ENCODE peak calls at places on chromosome X, in ten cellular contexts. T, K, R, H, Q, X, C, M, E and A are unnamed samples.

GRCh38 chrX:57669961-57670360 is 10.1 kb downstream of the NLRP2B start:
- DNase-seq in M (no peak), R (no peak), H (no peak), Q (no peak), X (no peak), K (no peak), T (no peak), E (no peak), C (no peak), A (no peak)

GRCh38 chrX:19775830-19776498 is 111.4 kb downstream of the SH3KBP1 start:
- DNase-seq in R (no peak), Q (peak; percentile 24), C (no peak), X (no peak), K (no peak), H (peak; percentile 23), E (no peak), T (no peak), M (no peak), A (no peak)

GRCh38 chrX:137194164-137194563 is 160.4 kb upstream of the GPR101 start:
- DNase-seq in C (no peak), T (peak; percentile 36), R (peak; percentile 42), K (peak; percentile 35), Q (peak; percentile 74), M (peak; percentile 64), X (peak; percentile 13), E (peak; percentile 26), H (no peak), A (no peak)

GRCh38 chrX:13473666-13474516 is 95.5 kb upstream of the EGFL6 start:
- DNase-seq in M (no peak), H (no peak), C (peak; percentile 34), E (no peak), Q (no peak), K (peak; percentile 2), T (no peak), R (no peak), X (no peak), A (no peak)

GRCh38 chrX:132090370-132091152 is 37.3 kb downstream of the FRMD7 start:
- DNase-seq in Q (no peak), M (no peak), H (no peak), C (no peak), K (no peak), R (no peak), X (no peak), E (no peak), T (no peak), A (no peak)

GRCh38 chrX:154381271-154381670 is 2.2 kb downstream of the EMD start:
- DNase-seq in C (no peak), T (no peak), Q (no peak), H (no peak), K (no peak), M (no peak), R (no peak), E (no peak), X (no peak), A (no peak)

GRCh38 chrX:94162971-94163370 is 489.0 kb downstream of the FAM133A start:
- DNase-seq in T (no peak), H (no peak), E (no peak), R (no peak), X (no peak), Q (no peak), K (no peak), M (no peak), C (no peak), A (no peak)

GRCh38 chrX:107775734-107776511 is at the start of gene TSC22D3:
- DNase-seq in X (peak; percentile 48), C (peak; percentile 49), T (peak; percentile 69), R (peak; percentile 71), Q (peak; percentile 80), E (peak; percentile 84), H (peak; percentile 73), K (peak; percentile 64), M (peak; percentile 54), A (peak; percentile 70)

GRCh38 chrX:67622053-67622452 is 78.2 kb downstream of the AR start:
- DNase-seq in Q (no peak), M (no peak), T (no peak), E (no peak), R (no peak), K (no peak), X (no peak), H (no peak), C (no peak), A (no peak)

GRCh38 chrX:84735025-84735424 is 232.8 kb upstream of the HDX start:
- DNase-seq in K (no peak), E (no peak), T (no peak), Q (no peak), X (no peak), C (no peak), M (no peak), R (no peak), H (no peak), A (no peak)

GRCh38 chrX:154484255-154485149 is 1.9 kb downstream of the UBL4A start:
- DNase-seq in E (no peak), H (no peak), R (peak; percentile 33), Q (no peak), M (no peak), T (no peak), X (no peak), C (no peak), K (no peak), A (no peak)

GRCh38 chrX:106932960-106933537 is 12.8 kb downstream of the CLDN2 start:
- DNase-seq in R (peak; percentile 35), H (no peak), X (no peak), E (no peak), Q (no peak), M (no peak), K (no peak), C (no peak), T (no peak), A (no peak)

GRCh38 chrX:144566592-144566991 is 680.7 kb upstream of the SPANXN1 start:
- DNase-seq in T (no peak), Q (peak; percentile 8), C (no peak), K (no peak), R (no peak), X (no peak), M (no peak), H (no peak), E (no peak), A (no peak)